ENCODE peak calls at places on chromosomes 2 and 18, in eight cellular contexts. G is kidney tubule cell; I is WTC11; A is activated naive CD4-positive, alpha-beta T cell treated with anti-CD3 and anti-CD28 coated beads, Interleukin-2, amount 10 ng/mL, durations not matched to agents 7 days and 5 days; B is adrenal gland; D is GM23248; N is smooth muscle cell of the brain vasculature; C is activated B cell treated with CpG ODN at 0.5 μM for 24 hours. L is an unnamed sample.

GRCh38 chr2:228697456-228697855 is 516.0 kb upstream of the SPHKAP start:
- DNase-seq in A (no peak), G (no peak), B (no peak), D (no peak), N (no peak), C (no peak), I (no peak), L (no peak)

GRCh38 chr2:221390846-221391245 is 181.3 kb downstream of the EPHA4 start:
- DNase-seq in N (no peak), C (no peak), A (no peak), B (no peak), D (no peak), I (no peak), G (no peak), L (no peak)

GRCh38 chr2:69237070-69237670 is 149.9 kb downstream of the GFPT1 start:
- DNase-seq in I (no peak), B (no peak), N (no peak), C (no peak), D (peak), A (no peak), G (no peak), L (no peak)

GRCh38 chr2:200617089-200618050 is 31.6 kb downstream of the AOX1 start:
- DNase-seq in D (peak), B (no peak), N (no peak), G (no peak), A (no peak), I (no peak), C (no peak), L (no peak)

GRCh38 chr2:241770936-241771285 is 5.7 kb upstream of the GAL3ST2 start:
- DNase-seq in C (no peak), I (no peak), G (no peak), N (no peak), B (peak), D (no peak), A (no peak), L (no peak)

GRCh38 chr2:158509928-158510797 is 53.4 kb downstream of the PKP4 start:
- DNase-seq in G (peak), N (no peak), D (peak), A (no peak), C (no peak), I (no peak), B (no peak), L (peak)

GRCh38 chr2:117980381-117980780 is 33.5 kb downstream of the CCDC93 start:
- DNase-seq in G (peak), N (no peak), D (peak), B (no peak), I (no peak), A (no peak), C (no peak), L (no peak)

GRCh38 chr2:82656370-82656769 is 1802.7 kb downstream of the SUCLG1 start:
- DNase-seq in B (no peak), G (no peak), N (no peak), A (no peak), D (no peak), I (no peak), C (no peak), L (peak)

GRCh38 chr2:16100006-16100405 is 159.7 kb downstream of the MYCN start:
- DNase-seq in C (no peak), A (no peak), D (no peak), B (no peak), I (no peak), N (no peak), G (peak), L (no peak)

GRCh38 chr2:64035067-64035942 is 16.1 kb upstream of the VPS54 start:
- DNase-seq in I (no peak), D (peak), A (no peak), N (peak), C (no peak), G (no peak), B (no peak), L (no peak)

GRCh38 chr2:24597181-24597870 is 106.3 kb downstream of the NCOA1 start:
- DNase-seq in B (no peak), A (no peak), N (no peak), G (no peak), D (no peak), C (no peak), I (no peak), L (no peak)

GRCh38 chr2:127052771-127053691 is 53.9 kb downstream of the BIN1 start:
- DNase-seq in G (no peak), I (no peak), C (no peak), N (no peak), D (no peak), B (no peak), A (no peak), L (no peak)

GRCh38 chr18:74790451-74790850 is 192.8 kb downstream of the ZNF407 start:
- DNase-seq in B (no peak), I (no peak), G (no peak), A (no peak), N (no peak), C (no peak), D (no peak), L (no peak)

GRCh38 chr2:20525041-20526035 is 78.5 kb downstream of the RHOB start:
- DNase-seq in C (peak), A (no peak), B (peak), D (peak), G (peak), I (no peak), N (no peak), L (peak)

GRCh38 chr2:14634223-14634884 is 1.8 kb downstream of the LRATD1 start:
- DNase-seq in N (peak), C (no peak), I (peak), G (peak), D (peak), A (no peak), B (peak), L (peak)

GRCh38 chr18:57533399-57533884 is 53.1 kb downstream of the FECH start:
- DNase-seq in G (no peak), C (no peak), N (no peak), B (peak), A (no peak), D (no peak), I (peak), L (no peak)

GRCh38 chr2:113248997-113249770 is 29.5 kb downstream of the PAX8 start:
- DNase-seq in B (peak), D (peak), N (peak), C (peak), G (peak), I (peak), A (peak), L (peak)

GRCh38 chr2:239195318-239195871 is 205.4 kb downstream of the HDAC4 start:
- DNase-seq in I (no peak), B (peak), G (no peak), C (no peak), A (peak), D (no peak), N (no peak), L (no peak)

GRCh38 chr2:171185165-171185818 is 24.6 kb upstream of the TLK1 start:
- DNase-seq in A (no peak), D (no peak), C (no peak), B (no peak), I (no peak), N (no peak), G (no peak), L (no peak)